ENCODE peak calls at places on chromosomes 16 and 17, in eight cellular contexts. Z is HS-5, R is AG09309, W is HepG2, K is heart right ventricle, D is neural crest cell, N is NCI-H187 treated with DMSO at 0.1 percent for 48 hours, Q is iris pigment epithelial cell. L is an unnamed sample.

GRCh38 chr16:79823644-79824043 is 223.1 kb upstream of the MAF start:
- DNase-seq in Z (no peak), R (no peak), W (no peak), K (no peak), D (no peak), N (no peak), Q (no peak), L (no peak)

GRCh38 chr16:83814654-83814985 is 6.8 kb downstream of the HSBP1 start:
- DNase-seq in Z (no peak), R (no peak), W (no peak), K (no peak), D (no peak), N (no peak), Q (no peak), L (no peak)

GRCh38 chr17:39144414-39144813 is 7.0 kb downstream of the PLXDC1 start:
- DNase-seq in Z (peak), R (no peak), W (no peak), K (peak), D (no peak), N (no peak), Q (peak), L (no peak)

GRCh38 chr17:27206447-27206846 is 87.5 kb upstream of the WSB1 start:
- DNase-seq in Z (no peak), R (no peak), W (peak), K (no peak), D (no peak), N (no peak), Q (peak), L (peak)

GRCh38 chr16:1556254-1556653 is 22.8 kb downstream of the TMEM204 start:
- DNase-seq in Z (no peak), R (no peak), W (no peak), K (no peak), D (no peak), N (no peak), Q (no peak), L (no peak)

GRCh38 chr17:8029121-8029520 is 9.7 kb upstream of the ALOX15B start:
- DNase-seq in Z (no peak), R (peak), W (no peak), K (no peak), D (no peak), N (no peak), Q (peak), L (no peak)

GRCh38 chr17:56593073-56593740 is at the start of gene NOG:
- DNase-seq in Z (no peak), R (no peak), W (no peak), K (peak), D (peak), N (no peak), Q (peak), L (peak)

GRCh38 chr17:34416116-34416515 is 53.1 kb upstream of the CCL1 start:
- DNase-seq in Z (no peak), R (no peak), W (no peak), K (no peak), D (no peak), N (no peak), Q (no peak), L (no peak)

GRCh38 chr16:5616841-5617240 is 519.2 kb upstream of the EEF2KMT start:
- DNase-seq in Z (no peak), R (no peak), W (no peak), K (no peak), D (no peak), N (no peak), Q (no peak), L (no peak)

GRCh38 chr16:2596747-2597559 is 59.1 kb downstream of the PDPK1 start:
- DNase-seq in Z (no peak), R (no peak), W (no peak), K (no peak), D (no peak), N (no peak), Q (no peak), L (no peak)

GRCh38 chr16:2784536-2785100 is 2.7 kb downstream of the PRSS33 start:
- DNase-seq in Z (no peak), R (no peak), W (no peak), K (no peak), D (no peak), N (no peak), Q (no peak), L (no peak)

GRCh38 chr16:82630688-82631087 is 3.9 kb downstream of the CDH13 start:
- DNase-seq in Z (no peak), R (no peak), W (no peak), K (no peak), D (no peak), N (no peak), Q (peak), L (no peak)

GRCh38 chr16:19481291-19481690 is 40.6 kb downstream of the GDE1 start:
- DNase-seq in Z (no peak), R (no peak), W (no peak), K (no peak), D (no peak), N (no peak), Q (peak), L (no peak)

GRCh38 chr16:85965125-85965524 is 66.2 kb downstream of the IRF8 start:
- DNase-seq in Z (no peak), R (no peak), W (no peak), K (no peak), D (no peak), N (no peak), Q (no peak), L (no peak)

GRCh38 chr17:12994341-12995074 is 23.3 kb downstream of the ELAC2 start:
- DNase-seq in Z (no peak), R (no peak), W (no peak), K (no peak), D (no peak), N (no peak), Q (no peak), L (no peak)

L was measured in HuH-7.